ENCODE peak calls at places on chromosomes 7 and 10, in four cellular contexts. E, R, H and G are unnamed samples.
A peak's percentile ranks its signal among the peaks of the same experiment; 100 is the strongest.

GRCh38 chr7:140403878-140404564 is at the start of gene RAB19:
- DNase-seq in E (no peak), R (no peak), H (peak; percentile 64), G (peak; percentile 91)

GRCh38 chr10:80413152-80413996 is 5.0 kb downstream of the PRXL2A start:
- DNase-seq in E (no peak), R (peak; percentile 44), H (no peak), G (no peak)

GRCh38 chr10:114538544-114538906 is 119.5 kb downstream of the ABLIM1 start:
- DNase-seq in E (no peak), R (no peak), H (no peak), G (peak; percentile 55)

GRCh38 chr10:29804025-29804852 is 169.5 kb upstream of the SVIL start:
- DNase-seq in E (no peak), R (peak; percentile 95), H (no peak), G (no peak)

GRCh38 chr10:75660833-75661232 is 229.4 kb downstream of the LRMDA start:
- DNase-seq in E (no peak), R (no peak), H (no peak), G (no peak)

GRCh38 chr10:118800920-118801319 is 46.1 kb upstream of the CACUL1 start:
- DNase-seq in E (no peak), R (no peak), H (no peak), G (no peak)

GRCh38 chr7:8052824-8053223 is 84.2 kb downstream of the GLCCI1 start:
- DNase-seq in E (no peak), R (no peak), H (no peak), G (no peak)

GRCh38 chr7:157796846-157797245 is 460.0 kb downstream of the DNAJB6 start:
- DNase-seq in E (no peak), R (no peak), H (no peak), G (no peak)

GRCh38 chr7:138720286-138720685 is 19.1 kb upstream of the SVOPL start:
- DNase-seq in E (no peak), R (no peak), H (no peak), G (no peak)

GRCh38 chr10:99872367-99873162 is 90.1 kb downstream of the ABCC2 start:
- DNase-seq in E (no peak), R (peak; percentile 47), H (no peak), G (no peak)

GRCh38 chr10:9781681-9782080 is 1236.0 kb upstream of the CELF2 start:
- DNase-seq in E (no peak), R (peak; percentile 65), H (no peak), G (no peak)

GRCh38 chr7:74325230-74325565 is 36.0 kb downstream of the CLIP2 start:
- DNase-seq in E (no peak), R (no peak), H (no peak), G (no peak)

GRCh38 chr10:27893320-27894014 is 105.4 kb downstream of the ODAD2 start:
- DNase-seq in E (no peak), R (peak; percentile 31), H (no peak), G (no peak)

GRCh38 chr7:139875821-139876241 is 46.8 kb downstream of the TBXAS1 start:
- DNase-seq in E (no peak), R (no peak), H (no peak), G (no peak)

GRCh38 chr7:27156508-27156898 is at the start of gene HOXA7:
- DNase-seq in E (no peak), R (peak; percentile 63), H (no peak), G (peak; percentile 80)

GRCh38 chr7:148485618-148486017 is 104.9 kb upstream of the C7orf33 start:
- DNase-seq in E (no peak), R (no peak), H (no peak), G (no peak)

GRCh38 chr10:117539903-117540639 is 2.5 kb upstream of the EMX2 start:
- DNase-seq in E (no peak), R (no peak), H (no peak), G (no peak)

GRCh38 chr10:117439243-117439912 is 64.1 kb upstream of the PDZD8 start:
- DNase-seq in E (no peak), R (peak; percentile 13), H (no peak), G (no peak)

GRCh38 chr10:108454224-108454623 is 1289.7 kb upstream of the SORCS1 start:
- DNase-seq in E (no peak), R (no peak), H (no peak), G (no peak)

GRCh38 chr7:108813247-108814014 is 243.8 kb downstream of the DNAJB9 start:
- DNase-seq in E (no peak), R (no peak), H (no peak), G (peak; percentile 28)

GRCh38 chr10:128629111-128630096 is 503.2 kb upstream of the MKI67 start:
- DNase-seq in E (no peak), R (no peak), H (no peak), G (no peak)

GRCh38 chr10:85946713-85947326 is 419.8 kb downstream of the GRID1 start:
- DNase-seq in E (no peak), R (no peak), H (no peak), G (no peak)

GRCh38 chr7:71752171-71752935 is 620.4 kb downstream of the GALNT17 start:
- DNase-seq in E (peak; percentile 66), R (no peak), H (peak; percentile 53), G (peak; percentile 91)

GRCh38 chr7:904847-905246 is 28.5 kb downstream of the GET4 start:
- DNase-seq in E (no peak), R (peak; percentile 40), H (no peak), G (no peak)

GRCh38 chr7:123135960-123136359 is 63.8 kb downstream of the SLC13A1 start:
- DNase-seq in E (no peak), R (no peak), H (no peak), G (no peak)

DNA sequence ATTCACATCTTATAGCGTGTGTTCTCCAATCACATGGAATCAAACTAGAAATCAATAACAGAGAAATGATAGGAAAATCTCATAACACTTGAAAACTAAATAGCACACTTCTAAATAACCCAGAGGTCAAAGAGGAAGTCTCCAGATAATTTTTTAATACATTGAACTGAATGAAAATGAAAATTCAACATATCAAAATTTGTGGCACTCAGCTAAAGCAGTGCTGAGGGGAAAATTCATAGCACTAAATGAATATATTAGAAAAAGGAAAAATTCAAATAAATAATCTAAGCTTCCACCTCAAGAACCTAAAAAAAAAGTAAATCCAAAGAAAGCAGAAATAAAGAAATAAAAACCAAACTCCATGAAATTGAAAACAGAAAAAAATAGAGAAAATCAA is 17.3 kb downstream of the CALML3 start:
- DNase-seq in E (no peak), R (no peak), H (no peak), G (no peak)
- H4K91ac ChIP-seq in E (no peak overlapping the region), R (no peak overlapping the region), H (no peak overlapping the region), G (no peak overlapping the region)

DNA sequence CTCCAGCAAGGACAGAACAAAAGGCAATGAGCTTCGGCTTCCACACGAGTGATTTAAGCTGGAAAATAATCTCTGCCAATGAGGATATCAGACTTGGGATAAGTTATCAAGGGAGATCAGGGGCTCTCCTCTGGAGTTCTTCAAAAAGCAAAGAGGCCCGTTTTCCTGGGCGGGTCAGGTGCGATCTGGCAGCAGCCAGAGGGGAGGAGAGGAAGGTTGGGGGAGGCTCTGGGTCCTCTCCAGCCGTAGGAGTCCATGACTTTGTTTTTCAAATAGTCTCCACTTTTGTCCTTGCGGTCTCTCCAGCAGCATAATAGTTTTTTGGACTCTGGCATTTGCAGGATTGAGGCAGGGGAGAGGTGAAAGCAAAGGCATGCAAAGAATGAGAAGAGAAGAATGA is 211.2 kb downstream of the SKIDA1 start:
- DNase-seq in E (peak; percentile 44), R (no peak), H (no peak), G (no peak)
- H2BK15ac ChIP-seq in E (no peak overlapping the region), R (peak overlapping the region; percentile 62), H (no peak overlapping the region), G (no peak overlapping the region)

DNA sequence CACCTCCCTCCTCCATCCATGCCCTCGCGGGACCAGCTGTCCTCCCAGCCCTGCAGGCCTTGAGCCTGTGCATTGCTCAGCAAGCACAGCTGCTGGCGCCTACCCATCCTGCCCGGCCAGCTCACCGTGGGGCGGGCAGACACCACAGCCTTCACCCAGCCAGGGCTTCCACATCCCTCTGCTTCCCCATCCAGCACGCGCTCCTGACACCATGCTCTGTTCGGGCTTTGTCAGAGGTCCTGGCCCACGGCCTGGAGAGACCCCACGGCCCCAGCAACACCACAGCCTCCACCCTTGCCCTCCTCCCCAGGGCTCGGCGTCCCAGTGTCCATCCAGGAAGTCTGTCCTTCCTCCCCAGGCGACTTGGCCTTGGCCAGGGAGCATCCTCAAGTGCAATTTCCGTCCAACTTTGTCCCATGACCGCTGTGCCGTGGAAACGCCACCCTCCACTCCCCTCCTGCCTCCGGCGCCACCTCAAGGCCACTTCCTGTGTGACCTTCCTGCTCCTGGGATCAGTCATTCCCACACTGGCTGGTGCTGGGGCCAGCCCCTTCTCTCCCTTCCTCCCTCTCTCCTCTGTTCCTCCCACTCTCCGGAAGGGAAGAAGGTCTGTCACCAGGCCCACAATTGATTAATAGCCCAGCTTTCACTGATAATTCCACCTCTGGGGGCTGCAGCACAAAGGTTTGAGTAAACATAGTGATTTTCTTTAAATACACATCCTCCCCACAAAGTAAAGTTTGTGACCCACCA is 71.5 kb upstream of the SMNDC1 start:
- DNase-seq in E (no peak), R (no peak), H (no peak), G (no peak)
- H4K91ac ChIP-seq in E (peak overlapping the region; percentile 79), R (no peak overlapping the region), H (no peak overlapping the region), G (no peak overlapping the region)

GRCh38 chr7:152574892-152575511 is 100.9 kb downstream of the XRCC2 start:
- DNase-seq in E (no peak), R (no peak), H (no peak), G (no peak)

GRCh38 chr7:152577339-152577738 is 98.6 kb downstream of the XRCC2 start:
- DNase-seq in E (no peak), R (no peak), H (no peak), G (no peak)

GRCh38 chr7:152583006-152583405 is 92.9 kb downstream of the XRCC2 start:
- DNase-seq in E (no peak), R (no peak), H (no peak), G (no peak)

DNA sequence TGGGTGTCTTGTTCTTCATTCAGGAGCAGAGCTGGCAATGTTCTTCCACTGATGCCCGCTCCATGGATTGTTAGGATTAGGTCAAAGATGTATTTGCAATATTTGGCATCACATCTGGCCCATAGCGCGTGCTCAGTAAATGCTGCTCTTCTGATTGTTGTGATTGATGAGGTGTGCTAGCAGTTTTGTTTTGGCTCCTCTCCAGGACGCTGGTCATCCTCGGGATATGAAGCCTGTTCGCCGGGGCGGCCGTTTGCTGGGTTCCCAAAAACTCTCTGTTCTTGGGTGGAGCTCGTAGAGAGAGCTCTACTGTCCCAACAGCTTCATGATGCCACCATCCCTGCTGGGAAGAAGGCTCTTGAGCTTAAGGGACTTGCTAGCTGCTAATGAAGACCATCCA is 96.9 kb downstream of the XRCC2 start:
- DNase-seq in E (no peak), R (no peak), H (no peak), G (no peak)
- H2BK15ac ChIP-seq in E (no peak overlapping the region), R (no peak overlapping the region), H (no peak overlapping the region), G (no peak overlapping the region)

DNA sequence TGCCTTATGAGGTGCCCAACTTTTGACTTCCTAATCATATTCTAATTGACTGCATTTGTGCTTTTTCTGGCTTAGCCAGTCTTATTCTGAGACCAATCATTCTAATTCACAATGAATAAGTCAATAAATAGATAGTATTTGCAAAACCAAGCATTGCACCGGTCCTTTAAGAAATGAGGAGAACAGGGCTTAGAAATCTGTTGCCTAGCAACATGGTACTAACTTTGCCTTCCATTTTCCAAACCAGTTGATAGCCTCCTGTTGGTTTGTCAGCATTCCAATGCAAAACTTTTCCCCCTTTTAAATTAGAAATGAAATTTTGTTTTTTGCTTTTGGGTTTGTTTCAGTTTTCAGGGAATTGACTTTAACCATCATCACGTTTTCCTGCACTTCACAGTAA is 603.5 kb upstream of the NRP1 start:
- DNase-seq in E (no peak), R (no peak), H (no peak), G (no peak)
- H4K91ac ChIP-seq in E (no peak overlapping the region), R (no peak overlapping the region), H (no peak overlapping the region), G (no peak overlapping the region)